ENCODE peak calls at places on chromosomes 3 and 15, in eight cellular contexts. X is choroid plexus epithelial cell, B is left lung, C is IMR-90, F is body of pancreas, R is pancreas, G is bronchial epithelial cell, N is HFF-Myc. P is an unnamed sample.
A peak's percentile ranks its signal among the peaks of the same experiment; 100 is the strongest.

GRCh38 chr3:172746476-172746875 is 4.0 kb upstream of the ECT2 start:
- DNase-seq in X (peak; percentile 7), B (no peak), C (peak; percentile 16), F (no peak), R (no peak), G (peak; percentile 48), N (no peak), P (no peak)

GRCh38 chr3:119786409-119786808 is 4.5 kb downstream of the NR1I2 start:
- DNase-seq in X (no peak), B (no peak), C (no peak), F (no peak), R (no peak), G (no peak), N (no peak), P (no peak)

GRCh38 chr15:87929835-87930234 is 326.7 kb downstream of the NTRK3 start:
- DNase-seq in X (no peak), B (no peak), C (no peak), F (no peak), R (no peak), G (no peak), N (no peak), P (no peak)

GRCh38 chr3:69119681-69120080 is 2.7 kb downstream of the LMOD3 start:
- DNase-seq in X (no peak), B (no peak), C (no peak), F (no peak), R (no peak), G (no peak), N (no peak), P (no peak)

GRCh38 chr3:12286927-12287726 is 1.7 kb upstream of the PPARG start:
- DNase-seq in X (peak; percentile 29), B (peak; percentile 36), C (no peak), F (peak; percentile 15), R (peak; percentile 57), G (no peak), N (no peak), P (no peak)

GRCh38 chr15:45715528-45715927 is 80.7 kb downstream of the SQOR start:
- DNase-seq in X (peak; percentile 70), B (no peak), C (peak; percentile 32), F (no peak), R (no peak), G (peak; percentile 20), N (no peak), P (no peak)

GRCh38 chr15:50458713-50459112 is 34.5 kb downstream of the USP8 start:
- DNase-seq in X (no peak), B (no peak), C (no peak), F (no peak), R (no peak), G (no peak), N (no peak), P (no peak)

GRCh38 chr15:41798607-41799487 is 24.6 kb downstream of the MAPKBP1 start:
- DNase-seq in X (no peak), B (no peak), C (no peak), F (no peak), R (no peak), G (no peak), N (no peak), P (no peak)

GRCh38 chr3:10756546-10756945 is 59.5 kb upstream of the SLC6A11 start:
- DNase-seq in X (no peak), B (no peak), C (no peak), F (no peak), R (no peak), G (no peak), N (no peak), P (no peak)

GRCh38 chr15:22918056-22918455 is 62.1 kb downstream of the CYFIP1 start:
- DNase-seq in X (peak; percentile 32), B (no peak), C (peak; percentile 45), F (no peak), R (peak; percentile 30), G (peak; percentile 64), N (peak; percentile 11), P (no peak)

GRCh38 chr3:71944482-71944881 is 159.5 kb upstream of the PROK2 start:
- DNase-seq in X (no peak), B (no peak), C (no peak), F (no peak), R (no peak), G (no peak), N (no peak), P (no peak)

GRCh38 chr15:78302579-78302978 is 3.2 kb upstream of the SKIC8 start:
- DNase-seq in X (peak; percentile 89), B (no peak), C (peak; percentile 85), F (no peak), R (no peak), G (no peak), N (peak; percentile 84), P (no peak)

GRCh38 chr15:52567886-52568568 is 803 bp downstream of the ARPP19 start:
- DNase-seq in X (peak; percentile 48), B (no peak), C (peak; percentile 24), F (peak; percentile 61), R (peak; percentile 70), G (peak; percentile 62), N (no peak), P (no peak)

GRCh38 chr3:133792171-133792763 is 13.3 kb upstream of the SRPRB start:
- DNase-seq in X (peak; percentile 13), B (no peak), C (peak; percentile 5), F (no peak), R (no peak), G (no peak), N (no peak), P (no peak)

GRCh38 chr15:101158166-101159095 is 93.4 kb downstream of the CHSY1 start:
- DNase-seq in X (no peak), B (no peak), C (no peak), F (no peak), R (no peak), G (no peak), N (no peak), P (no peak)

GRCh38 chr3:173510565-173510964 is 113.0 kb downstream of the NLGN1 start:
- DNase-seq in X (no peak), B (no peak), C (no peak), F (no peak), R (no peak), G (no peak), N (no peak), P (no peak)

GRCh38 chr15:33200444-33200843 is 5.9 kb upstream of the FMN1 start:
- DNase-seq in X (no peak), B (no peak), C (no peak), F (no peak), R (no peak), G (no peak), N (no peak), P (peak; percentile 38)

GRCh38 chr3:45677045-45677436 is 12.2 kb upstream of the SACM1L start:
- DNase-seq in X (peak; percentile 82), B (no peak), C (peak; percentile 66), F (no peak), R (no peak), G (peak; percentile 88), N (no peak), P (peak; percentile 67)

GRCh38 chr15:76206325-76206976 is 104.8 kb downstream of the ETFA start:
- DNase-seq in X (peak; percentile 68), B (peak; percentile 60), C (peak; percentile 31), F (peak; percentile 96), R (peak; percentile 98), G (peak; percentile 46), N (no peak), P (peak; percentile 42)

GRCh38 chr3:73530030-73530411 is 94.7 kb downstream of the PDZRN3 start:
- DNase-seq in X (peak; percentile 92), B (no peak), C (peak; percentile 82), F (no peak), R (no peak), G (no peak), N (no peak), P (no peak)

GRCh38 chr3:133890972-133891644 is 4.6 kb downstream of the RAB6B start:
- DNase-seq in X (no peak), B (no peak), C (no peak), F (no peak), R (no peak), G (no peak), N (no peak), P (no peak)

DNA sequence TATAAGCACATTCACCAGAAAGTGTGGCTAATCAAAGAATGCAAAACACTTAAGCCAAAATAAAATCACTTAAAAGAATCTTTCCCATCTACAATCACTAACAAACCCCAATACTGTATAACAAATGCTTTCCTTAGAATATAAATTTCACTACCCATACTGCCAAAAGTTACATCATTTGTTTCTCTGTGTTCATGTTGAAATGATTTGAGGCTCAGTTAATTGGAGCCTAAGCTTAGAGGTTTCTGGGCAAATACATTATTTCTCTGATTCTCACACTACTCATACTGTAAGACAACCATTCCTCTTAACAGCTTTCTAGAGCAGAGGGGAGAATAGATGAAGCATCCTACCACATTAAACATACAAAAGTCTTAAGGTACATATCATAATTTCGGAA is 2.1 kb downstream of the RIOX2 start:
- DNase-seq in X (no peak), B (no peak), C (no peak), F (no peak), R (no peak), G (no peak), N (no peak), P (no peak)
- H3K4me3 ChIP-seq in X (no peak overlapping the region), B (no peak overlapping the region), C (no peak overlapping the region), F (no peak overlapping the region), R (no peak overlapping the region), G (no peak overlapping the region), N (peak overlapping the region; percentile 50), P (no peak overlapping the region)

GRCh38 chr3:76024640-76025039 is 239.3 kb upstream of the ZNF717 start:
- DNase-seq in X (peak; percentile 78), B (no peak), C (peak; percentile 59), F (no peak), R (no peak), G (peak; percentile 50), N (no peak), P (no peak)
- TF ChIP-seq CTCF in X (peak; percentile 71), B (peak; percentile 23), C (peak; percentile 63), F (no peak), R (peak; percentile 16), G (peak; percentile 35), N (no peak), P (peak; percentile 45)

DNA sequence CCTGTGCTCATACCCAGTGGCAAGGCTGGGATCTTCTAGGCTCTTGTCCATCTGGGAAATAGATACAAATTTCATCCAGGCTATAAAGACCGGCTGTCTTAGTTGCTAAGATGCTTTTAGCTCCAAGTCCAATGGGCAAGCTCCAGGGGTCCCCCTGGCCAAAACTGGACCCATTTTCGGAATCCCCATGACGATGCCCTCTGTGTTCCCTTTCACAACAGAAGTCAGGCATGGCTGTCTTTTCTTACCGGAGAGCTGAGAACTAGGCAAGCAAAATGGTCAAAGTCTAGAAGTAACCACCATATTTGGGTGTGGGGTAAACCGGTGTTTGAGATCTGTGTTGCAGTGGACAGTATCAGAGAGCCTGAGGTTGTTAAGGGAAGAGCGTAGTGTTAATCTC is 1.0 kb downstream of the GLYCTK start:
- DNase-seq in X (no peak), B (peak; percentile 17), C (no peak), F (no peak), R (no peak), G (no peak), N (no peak), P (no peak)
- H3K4me3 ChIP-seq in X (peak overlapping the region; percentile 81), B (peak overlapping the region; percentile 81), C (peak overlapping the region; percentile 96), F (no peak overlapping the region), R (no peak overlapping the region), G (peak overlapping the region; percentile 62), N (peak overlapping the region; percentile 81), P (peak overlapping the region; percentile 89)

DNA sequence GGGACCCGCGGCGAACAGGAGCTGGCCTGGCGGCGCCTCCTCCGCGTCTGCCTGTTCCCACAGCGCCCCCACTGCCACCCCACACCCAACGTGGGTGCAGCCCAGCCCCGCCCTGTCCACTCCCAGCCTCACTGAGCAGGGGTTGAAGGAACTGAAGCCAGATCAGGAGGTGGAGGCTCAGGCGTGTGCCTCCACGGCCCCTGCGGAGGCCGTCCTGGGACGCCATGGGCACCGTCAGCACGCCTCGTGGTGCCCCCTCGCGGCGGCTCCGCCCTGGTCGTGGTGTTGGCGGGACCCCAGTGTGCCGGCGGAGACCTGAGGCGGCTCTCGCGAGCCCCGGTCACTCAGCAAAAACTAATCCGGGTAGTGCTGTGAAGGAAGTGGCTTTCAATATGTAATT is 39.0 kb upstream of the PRSS50 start:
- DNase-seq in X (no peak), B (no peak), C (no peak), F (no peak), R (no peak), G (no peak), N (no peak), P (no peak)
- TF ChIP-seq CTCF in X (no peak), B (no peak), C (no peak), F (no peak), R (no peak), G (no peak), N (no peak), P (no peak)

P was measured in kidney epithelial cell.